ENCODE peak calls at places on chromosomes 6 and 20, in eight cellular contexts. Y is heart right ventricle, M is WERI-Rb-1, V is stomach, E is Peyer's patch, C is fibroblast of lung, K is pancreas, D is GM12864. A is an unnamed sample.
A peak's percentile ranks its signal among the peaks of the same experiment; 100 is the strongest.

GRCh38 chr6:21185849-21186478 is 407.6 kb upstream of the SOX4 start:
- DNase-seq in V (no peak), Y (no peak), D (no peak), M (no peak), C (no peak), K (no peak), E (no peak), A (no peak)

GRCh38 chr6:53723331-53723730 is 57.8 kb upstream of the KLHL31 start:
- DNase-seq in E (no peak), C (no peak), D (no peak), Y (no peak), V (no peak), K (no peak), M (no peak), A (no peak)

GRCh38 chr20:51409192-51409875 is 133.2 kb downstream of the NFATC2 start:
- DNase-seq in Y (no peak), K (no peak), V (no peak), M (no peak), C (no peak), D (no peak), E (no peak), A (no peak)

GRCh38 chr20:38290829-38291581 is 13.0 kb upstream of the BPI start:
- DNase-seq in M (peak; percentile 68), Y (peak; percentile 60), V (no peak), E (peak; percentile 51), D (no peak), C (peak; percentile 83), K (no peak), A (peak; percentile 11)

GRCh38 chr20:38453941-38454340 is 18.7 kb upstream of the RALGAPB start:
- DNase-seq in E (no peak), K (no peak), C (no peak), Y (no peak), M (peak; percentile 25), V (no peak), D (peak; percentile 61), A (peak; percentile 70)

GRCh38 chr6:33861722-33862121 is 57.9 kb upstream of the MLN start:
- DNase-seq in C (no peak), E (no peak), D (no peak), M (no peak), K (no peak), V (no peak), Y (no peak), A (no peak)

GRCh38 chr6:89347825-89348224 is 4.7 kb downstream of the UBE2J1 start:
- DNase-seq in Y (peak; percentile 40), C (peak; percentile 47), E (no peak), V (no peak), D (no peak), M (no peak), K (no peak), A (no peak)

GRCh38 chr6:155381856-155382690 is 67.8 kb upstream of the TFB1M start:
- DNase-seq in M (peak; percentile 66), D (no peak), V (no peak), K (no peak), E (no peak), C (peak; percentile 83), Y (no peak), A (no peak)

GRCh38 chr6:32131439-32131948 is 1.4 kb upstream of the FKBPL start:
- DNase-seq in E (no peak), Y (no peak), M (no peak), K (peak; percentile 29), C (no peak), V (no peak), D (no peak), A (no peak)

GRCh38 chr6:135189344-135189743 is 8.2 kb downstream of the MYB start:
- DNase-seq in Y (no peak), M (no peak), D (no peak), V (no peak), E (no peak), K (no peak), C (no peak), A (no peak)
- H3K4me3 ChIP-seq in Y (no peak overlapping the region), M (no peak overlapping the region), D (no peak overlapping the region), V (no peak overlapping the region), E (no peak overlapping the region), K (no peak overlapping the region), C (no peak overlapping the region), A (no peak overlapping the region)

DNA sequence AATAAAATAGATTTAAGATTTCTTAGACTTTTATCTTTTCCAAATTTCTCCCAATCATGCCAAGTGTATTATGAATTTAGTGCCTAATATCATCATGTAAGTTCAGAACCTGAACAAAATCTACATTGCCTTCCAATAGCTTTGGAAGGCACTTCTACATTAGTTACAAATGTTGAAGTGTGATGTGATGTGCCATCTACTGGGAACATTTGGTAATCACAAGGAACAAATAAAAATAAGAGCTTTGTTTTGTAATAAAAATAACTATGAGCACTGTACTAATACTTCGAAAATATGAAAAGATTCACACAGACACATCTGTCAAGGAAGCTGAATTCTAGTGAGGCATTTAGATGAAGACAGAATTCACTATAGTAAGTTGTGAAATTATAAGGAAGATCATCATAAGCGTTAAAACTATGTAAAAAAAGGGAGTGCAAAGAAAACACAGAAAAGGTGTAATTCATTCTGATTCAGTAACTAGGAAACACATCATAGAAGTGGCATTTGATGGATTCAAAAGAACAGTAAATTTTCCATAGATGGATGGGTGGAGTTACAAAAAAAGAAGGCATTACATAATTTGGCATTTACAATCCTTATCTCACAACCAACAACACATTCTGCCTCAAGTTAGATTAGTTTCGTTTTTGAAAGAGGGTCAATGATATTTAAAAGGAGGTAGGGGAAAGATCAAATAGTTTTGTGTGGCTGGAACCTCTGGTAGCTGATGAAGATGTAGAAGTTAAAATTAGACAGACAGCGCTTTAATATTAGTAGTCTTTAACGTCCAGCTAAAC is 161.0 kb downstream of the ASCC3 start:
- DNase-seq in D (no peak), K (no peak), M (no peak), V (no peak), C (peak; percentile 10), Y (no peak), E (no peak), A (peak; percentile 29)
- TF ChIP-seq CTCF in D (peak; percentile 33), K (no peak), M (no peak), V (peak; percentile 24), C (peak; percentile 17), Y (no peak), E (peak; percentile 62), A (peak; percentile 26)

GRCh38 chr6:137878070-137878809 is 11.2 kb downstream of the TNFAIP3 start:
- DNase-seq in Y (no peak), M (no peak), V (no peak), D (no peak), K (no peak), E (no peak), C (no peak), A (no peak)

GRCh38 chr6:137878810-137879285 is 11.8 kb downstream of the TNFAIP3 start:
- DNase-seq in M (no peak), E (no peak), V (no peak), K (no peak), Y (peak; percentile 62), C (no peak), D (no peak), A (no peak)

GRCh38 chr6:137879885-137880430 is 12.9 kb downstream of the TNFAIP3 start:
- DNase-seq in M (no peak), D (no peak), E (no peak), C (no peak), V (no peak), K (no peak), Y (no peak), A (no peak)

GRCh38 chr6:137880633-137881521 is 13.8 kb downstream of the TNFAIP3 start:
- DNase-seq in E (no peak), Y (no peak), D (no peak), K (no peak), C (no peak), V (no peak), M (no peak), A (no peak)

GRCh38 chr6:137879301-137879700 is 12.2 kb downstream of the TNFAIP3 start:
- DNase-seq in C (no peak), D (no peak), M (no peak), Y (no peak), V (no peak), K (no peak), E (no peak), A (no peak)
- H3K4me3 ChIP-seq in C (no peak overlapping the region), D (no peak overlapping the region), M (no peak overlapping the region), Y (no peak overlapping the region), V (no peak overlapping the region), K (no peak overlapping the region), E (no peak overlapping the region), A (no peak overlapping the region)

GRCh38 chr6:150156460-150156859 is 13.6 kb downstream of the PPP1R14C start:
- DNase-seq in M (no peak), E (no peak), D (no peak), C (no peak), Y (no peak), V (no peak), K (no peak), A (no peak)

GRCh38 chr6:150159757-150160156 is 16.9 kb downstream of the PPP1R14C start:
- DNase-seq in K (no peak), E (no peak), V (no peak), M (no peak), D (no peak), Y (no peak), C (no peak), A (no peak)

GRCh38 chr6:150153905-150154492 is 11.2 kb downstream of the PPP1R14C start:
- DNase-seq in M (no peak), C (peak; percentile 73), E (no peak), K (no peak), Y (no peak), D (no peak), V (no peak), A (no peak)

GRCh38 chr6:150152891-150153876 is 10.3 kb downstream of the PPP1R14C start:
- DNase-seq in E (no peak), K (no peak), M (no peak), Y (no peak), D (no peak), V (no peak), C (peak; percentile 66), A (no peak)

GRCh38 chr6:150157076-150157475 is 14.2 kb downstream of the PPP1R14C start:
- DNase-seq in M (no peak), V (no peak), E (no peak), C (peak; percentile 15), D (no peak), K (no peak), Y (no peak), A (no peak)
- TF ChIP-seq CTCF in M (no peak), V (no peak), E (no peak), C (no peak), D (no peak), K (no peak), Y (no peak), A (no peak)

GRCh38 chr20:22579119-22579427 is 5.3 kb downstream of the FOXA2 start:
- DNase-seq in D (no peak), M (no peak), Y (no peak), C (no peak), K (peak; percentile 53), E (no peak), V (peak; percentile 52), A (no peak)
- H3K4me3 ChIP-seq in D (no peak overlapping the region), M (no peak overlapping the region), Y (peak overlapping the region; percentile 5), C (no peak overlapping the region), K (no peak overlapping the region), E (peak overlapping the region; percentile 41), V (peak overlapping the region; percentile 47), A (no peak overlapping the region)

GRCh38 chr6:170032197-170032596 is 258.7 kb downstream of the DLL1 start:
- DNase-seq in M (no peak), K (no peak), E (peak; percentile 24), C (no peak), D (no peak), V (peak; percentile 22), Y (no peak), A (no peak)
- TF ChIP-seq CTCF in M (no peak), K (no peak), E (no peak), C (no peak), D (no peak), V (no peak), Y (no peak), A (no peak)

A was measured in GM12865.